ENCODE peak calls at places on chromosomes 5 and 9, in nine cellular contexts. Z is IMR-90, P is fibroblast of lung, D is lower leg skin, R is spleen, B is fibroblast of pulmonary artery, X is cardiac muscle cell, Y is GM06990, L is fibroblast of mammary gland. G is an unnamed sample.

GRCh38 chr5:17325770-17326599 is 108.6 kb downstream of the BASP1 start:
- DNase-seq in Z (no peak), P (no peak), D (no peak), R (no peak), B (no peak), X (no peak), Y (no peak), L (no peak), G (no peak)

GRCh38 chr5:179326176-179326997 is 18.9 kb downstream of the ADAMTS2 start:
- DNase-seq in Z (peak), P (peak), D (peak), R (peak), B (peak), X (no peak), Y (no peak), L (peak), G (no peak)

GRCh38 chr9:3241290-3241689 is 284.5 kb downstream of the RFX3 start:
- DNase-seq in Z (no peak), P (peak), D (no peak), R (no peak), B (no peak), X (peak), Y (no peak), L (peak), G (peak)

GRCh38 chr9:109950710-109951443 is 170.9 kb downstream of the PALM2AKAP2 start:
- DNase-seq in Z (no peak), P (no peak), D (no peak), R (no peak), B (no peak), X (no peak), Y (no peak), L (no peak), G (no peak)

GRCh38 chr5:33981408-33982171 is 2.9 kb downstream of the SLC45A2 start:
- DNase-seq in Z (peak), P (peak), D (no peak), R (no peak), B (peak), X (no peak), Y (no peak), L (peak), G (no peak)

GRCh38 chr9:119092125-119092524 is 277.1 kb downstream of the BRINP1 start:
- DNase-seq in Z (no peak), P (no peak), D (no peak), R (no peak), B (no peak), X (no peak), Y (no peak), L (peak), G (no peak)

GRCh38 chr5:146072595-146072994 is 32.8 kb downstream of the PLAC8L1 start:
- DNase-seq in Z (no peak), P (no peak), D (no peak), R (no peak), B (no peak), X (no peak), Y (no peak), L (no peak), G (peak)

GRCh38 chr5:73620335-73620687 is 5.7 kb upstream of the ARHGEF28 start:
- DNase-seq in Z (no peak), P (no peak), D (no peak), R (no peak), B (no peak), X (no peak), Y (no peak), L (no peak), G (no peak)

GRCh38 chr9:16689352-16689938 is 181.0 kb downstream of the BNC2 start:
- DNase-seq in Z (peak), P (peak), D (no peak), R (no peak), B (peak), X (no peak), Y (no peak), L (no peak), G (no peak)

GRCh38 chr9:86099695-86100364 is 472 bp upstream of the GOLM1 start:
- DNase-seq in Z (peak), P (peak), D (peak), R (no peak), B (peak), X (peak), Y (no peak), L (peak), G (peak)

GRCh38 chr9:115213777-115214428 is 95.9 kb upstream of the TNC start:
- DNase-seq in Z (peak), P (peak), D (no peak), R (no peak), B (peak), X (no peak), Y (no peak), L (peak), G (peak)

GRCh38 chr5:78808818-78809217 is 160.2 kb upstream of the LHFPL2 start:
- DNase-seq in Z (no peak), P (no peak), D (no peak), R (no peak), B (no peak), X (no peak), Y (no peak), L (no peak), G (no peak)

GRCh38 chr9:34501889-34502425 is 20.8 kb downstream of the ENHO start:
- DNase-seq in Z (peak), P (peak), D (no peak), R (no peak), B (peak), X (peak), Y (no peak), L (peak), G (peak)

GRCh38 chr9:91580136-91580535 is 156.5 kb upstream of the NFIL3 start:
- DNase-seq in Z (peak), P (peak), D (no peak), R (no peak), B (peak), X (peak), Y (no peak), L (peak), G (peak)

GRCh38 chr9:84998639-84999038 is 329.1 kb downstream of the NTRK2 start:
- DNase-seq in Z (no peak), P (no peak), D (no peak), R (no peak), B (no peak), X (no peak), Y (no peak), L (no peak), G (no peak)

GRCh38 chr9:84996716-84997115 is 327.2 kb downstream of the NTRK2 start:
- DNase-seq in Z (no peak), P (no peak), D (no peak), R (no peak), B (no peak), X (no peak), Y (no peak), L (no peak), G (no peak)

GRCh38 chr9:84996049-84996448 is 326.5 kb downstream of the NTRK2 start:
- DNase-seq in Z (no peak), P (peak), D (no peak), R (no peak), B (no peak), X (no peak), Y (no peak), L (no peak), G (peak)

GRCh38 chr9:84993105-84993504 is 323.6 kb downstream of the NTRK2 start:
- DNase-seq in Z (no peak), P (peak), D (no peak), R (no peak), B (no peak), X (no peak), Y (no peak), L (no peak), G (peak)

GRCh38 chr9:84997472-84997871 is 327.9 kb downstream of the NTRK2 start:
- DNase-seq in Z (no peak), P (no peak), D (no peak), R (no peak), B (no peak), X (peak), Y (no peak), L (no peak), G (no peak)
- TF ChIP-seq CTCF in Z (no peak), P (no peak), D (no peak), R (no peak), B (no peak), X (no peak), Y (peak), L (no peak), G (no peak)

GRCh38 chr5:95221234-95221633 is 63.7 kb downstream of the MCTP1 start:
- DNase-seq in Z (no peak), P (no peak), D (no peak), R (no peak), B (no peak), X (no peak), Y (no peak), L (no peak), G (no peak)

GRCh38 chr5:95217881-95218280 is 67.0 kb downstream of the MCTP1 start:
- DNase-seq in Z (no peak), P (no peak), D (no peak), R (no peak), B (no peak), X (no peak), Y (no peak), L (no peak), G (no peak)

GRCh38 chr5:95219411-95219810 is 65.5 kb downstream of the MCTP1 start:
- DNase-seq in Z (no peak), P (no peak), D (no peak), R (no peak), B (no peak), X (no peak), Y (no peak), L (no peak), G (no peak)

GRCh38 chr5:95216136-95216955 is 68.5 kb downstream of the MCTP1 start:
- DNase-seq in Z (no peak), P (peak), D (no peak), R (no peak), B (peak), X (no peak), Y (no peak), L (peak), G (peak)

DNA sequence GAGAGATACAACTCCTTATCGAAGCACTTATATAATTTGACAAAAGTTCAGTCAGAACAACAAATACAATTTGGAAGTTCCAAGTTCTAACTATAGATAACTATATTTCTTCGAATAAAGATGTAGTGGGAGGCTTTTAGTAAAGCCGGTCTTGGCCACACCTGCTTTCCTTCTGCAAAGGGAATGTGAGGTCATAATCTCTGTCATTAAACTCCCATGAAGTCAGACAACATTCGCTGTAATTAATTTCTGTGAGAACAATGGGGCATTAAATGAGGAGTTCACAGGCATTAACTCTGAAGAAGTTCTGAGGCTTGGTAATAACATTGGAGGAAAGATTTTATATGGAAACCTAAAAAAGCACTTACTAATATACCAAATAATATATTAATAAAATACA is 67.5 kb downstream of the MCTP1 start:
- DNase-seq in Z (no peak), P (no peak), D (no peak), R (no peak), B (no peak), X (no peak), Y (no peak), L (no peak), G (no peak)
- H3K4me3 ChIP-seq in Z (no peak), P (no peak), D (no peak), R (no peak), B (no peak), X (no peak), Y (no peak), L (no peak), G (no peak)

DNA sequence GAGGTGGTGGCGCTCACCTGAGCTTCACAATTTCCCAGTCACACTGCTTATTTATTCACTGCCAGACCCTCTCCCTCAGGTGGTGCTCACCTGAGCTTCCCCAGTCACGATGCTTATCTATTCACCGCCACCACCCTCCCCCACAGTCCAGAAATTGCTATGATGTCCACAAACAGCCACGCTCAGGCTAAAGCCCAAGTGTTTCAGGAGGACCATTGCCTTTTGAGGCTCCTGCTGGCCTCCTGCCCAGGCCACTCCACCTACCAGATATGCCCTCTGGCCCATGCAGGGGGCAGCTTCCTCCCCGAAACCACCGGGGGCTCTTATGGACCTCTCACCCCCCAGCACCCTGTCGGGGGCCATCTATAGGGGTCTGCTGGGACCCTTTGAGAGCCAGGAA is 4.6 kb downstream of the PDLIM7 start:
- DNase-seq in Z (no peak), P (no peak), D (no peak), R (no peak), B (no peak), X (no peak), Y (no peak), L (no peak), G (no peak)
- TF ChIP-seq CTCF in Z (no peak), P (no peak), D (no peak), R (no peak), B (no peak), X (no peak), Y (no peak), L (no peak), G (no peak)

GRCh38 chr9:105418588-105419108 is 29.2 kb upstream of the FSD1L start:
- DNase-seq in Z (no peak), P (no peak), D (no peak), R (no peak), B (no peak), X (no peak), Y (no peak), L (no peak), G (no peak)

GRCh38 chr9:105413486-105414068 is 34.3 kb upstream of the FSD1L start:
- DNase-seq in Z (peak), P (peak), D (no peak), R (no peak), B (peak), X (peak), Y (no peak), L (peak), G (peak)

GRCh38 chr9:105419981-105420597 is 27.7 kb upstream of the FSD1L start:
- DNase-seq in Z (no peak), P (no peak), D (no peak), R (no peak), B (no peak), X (no peak), Y (no peak), L (no peak), G (no peak)

GRCh38 chr9:105415344-105415980 is 32.4 kb upstream of the FSD1L start:
- DNase-seq in Z (peak), P (peak), D (no peak), R (no peak), B (peak), X (peak), Y (peak), L (peak), G (peak)

GRCh38 chr9:105416840-105417239 is 31.0 kb upstream of the FSD1L start:
- DNase-seq in Z (no peak), P (no peak), D (no peak), R (no peak), B (no peak), X (no peak), Y (no peak), L (no peak), G (no peak)
- H3K4me3 ChIP-seq in Z (no peak), P (no peak), D (no peak), R (no peak), B (no peak), X (no peak), Y (no peak), L (no peak), G (no peak)

DNA sequence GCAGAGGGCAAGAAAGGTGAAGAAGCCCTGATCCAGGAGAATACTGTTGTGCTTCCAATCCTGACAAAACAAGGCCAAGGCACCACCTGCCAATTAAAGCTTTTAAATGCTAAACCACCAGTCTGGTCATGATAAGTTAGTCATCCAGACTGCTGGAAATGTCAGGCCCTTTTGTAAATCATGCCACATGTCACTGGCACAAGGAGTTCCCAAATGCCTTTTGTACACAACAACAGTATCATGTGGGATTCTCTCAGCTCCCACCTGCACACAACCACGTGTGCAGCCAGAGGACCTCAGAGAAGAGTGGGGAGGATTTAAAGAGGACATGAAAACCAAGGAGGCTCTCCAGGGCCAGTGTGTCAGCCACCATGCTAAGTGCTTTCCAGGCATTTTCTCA is 99.3 kb downstream of the CDK5RAP2 start:
- DNase-seq in Z (no peak), P (peak), D (no peak), R (no peak), B (no peak), X (no peak), Y (no peak), L (peak), G (peak)
- TF ChIP-seq CTCF in Z (no peak), P (no peak), D (no peak), R (no peak), B (no peak), X (no peak), Y (no peak), L (no peak), G (no peak)

GRCh38 chr9:134065720-134066419 is 2.0 kb downstream of the BRD3 start:
- DNase-seq in Z (peak), P (peak), D (peak), R (peak), B (peak), X (no peak), Y (peak), L (peak), G (peak)
- H3K4me3 ChIP-seq in Z (peak), P (peak), D (no peak), R (peak), B (peak), X (peak), Y (peak), L (peak), G (peak)

DNA sequence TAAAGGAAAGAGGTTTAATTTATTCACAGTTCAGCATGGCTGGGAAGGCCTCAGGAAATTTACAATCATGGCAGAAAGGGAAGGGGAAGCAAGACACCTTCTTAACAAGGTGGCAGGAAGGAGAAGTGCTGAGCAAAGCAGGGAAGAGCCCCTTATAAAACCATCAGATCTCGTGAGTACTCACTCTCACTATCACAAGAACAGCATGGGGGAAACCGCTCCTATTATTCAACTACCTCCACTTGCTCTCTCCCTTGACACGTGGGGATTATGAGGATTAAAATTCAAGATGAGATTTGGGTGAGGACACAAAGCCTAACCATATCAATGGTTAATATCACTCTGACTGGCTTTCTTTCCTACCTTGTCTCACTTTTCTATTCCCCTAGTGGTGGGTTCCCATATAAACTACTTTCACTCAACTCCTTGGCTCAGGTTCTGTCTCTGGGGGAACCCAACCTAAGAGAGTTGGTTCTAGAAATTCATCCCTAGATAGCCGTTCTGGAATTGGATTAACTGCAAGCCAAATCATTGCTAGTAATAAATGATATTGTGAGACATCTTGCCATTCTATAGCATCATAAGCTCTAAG is 749.8 kb upstream of the GRAMD2B start:
- DNase-seq in Z (no peak), P (no peak), D (no peak), R (no peak), B (no peak), X (no peak), Y (no peak), L (no peak), G (no peak)
- TF ChIP-seq CTCF in Z (no peak), P (no peak), D (no peak), R (no peak), B (no peak), X (no peak), Y (no peak), L (no peak), G (no peak)

G was measured in epithelial cell of esophagus.